ENCODE peak calls at places on chromosome 19, in eight cellular contexts. A, E, M, R, X, B, I and N are unnamed samples.

GRCh38 chr19:32603961-32604360 is 23.0 kb downstream of the PDCD5 start:
- DNase-seq in R (no peak), E (no peak), X (no peak), A (no peak), M (no peak), I (no peak), B (no peak), N (no peak)

GRCh38 chr19:7506385-7507328 is 9.2 kb upstream of the ZNF358 start:
- DNase-seq in E (peak), M (peak), X (peak), B (peak), A (peak), I (peak), R (peak), N (no peak)

GRCh38 chr19:40321566-40322270 is 26.5 kb downstream of the C19orf47 start:
- DNase-seq in X (no peak), R (no peak), B (no peak), E (no peak), A (no peak), M (no peak), I (no peak), N (no peak)

GRCh38 chr19:35565016-35565856 is 1.8 kb upstream of the ATP4A start:
- DNase-seq in B (no peak), X (peak), E (no peak), M (no peak), I (no peak), A (no peak), R (no peak), N (no peak)

GRCh38 chr19:41886761-41887710 is 4.1 kb downstream of the ARHGEF1 start:
- DNase-seq in X (no peak), M (peak), R (no peak), E (no peak), I (no peak), A (no peak), B (no peak), N (no peak)

GRCh38 chr19:41255171-41255570 is 9.0 kb upstream of the HNRNPUL1 start:
- DNase-seq in I (no peak), R (no peak), E (no peak), M (no peak), B (no peak), A (no peak), X (no peak), N (no peak)

GRCh38 chr19:32173836-32174235 is 171.6 kb upstream of the ZNF507 start:
- DNase-seq in B (no peak), M (no peak), R (no peak), I (peak), X (no peak), E (no peak), A (no peak), N (no peak)

GRCh38 chr19:29687244-29687896 is 22.1 kb downstream of the PLEKHF1 start:
- DNase-seq in X (peak), E (no peak), M (no peak), A (no peak), B (no peak), R (no peak), I (no peak), N (peak)

GRCh38 chr19:41792513-41793413 is 3.6 kb upstream of the CEACAM3 start:
- DNase-seq in R (peak), I (peak), B (peak), E (peak), X (peak), A (no peak), M (peak), N (no peak)

GRCh38 chr19:38691938-38692457 is 44.5 kb downstream of the ACTN4 start:
- DNase-seq in E (no peak), X (peak), A (no peak), I (no peak), B (peak), M (peak), R (no peak), N (no peak)

GRCh38 chr19:54172413-54172763 is 572 bp downstream of the TMC4 start:
- DNase-seq in A (no peak), E (no peak), B (no peak), M (peak), I (no peak), R (no peak), X (no peak), N (no peak)

GRCh38 chr19:42606660-42607351 is 12.1 kb upstream of the CEACAM8 start:
- DNase-seq in X (peak), M (peak), I (peak), B (peak), E (peak), A (no peak), R (peak), N (no peak)

GRCh38 chr19:34364830-34365462 is at the start of gene GPI:
- DNase-seq in I (peak), B (peak), M (peak), E (peak), A (peak), R (peak), X (peak), N (peak)

GRCh38 chr19:33683881-33684549 is 62.3 kb downstream of the CHST8 start:
- DNase-seq in X (peak), B (no peak), E (peak), R (no peak), A (no peak), I (peak), M (no peak), N (no peak)

GRCh38 chr19:19606021-19606420 is 12.5 kb downstream of the PBX4 start:
- DNase-seq in I (no peak), M (peak), B (no peak), E (no peak), A (no peak), X (peak), R (no peak), N (no peak)

GRCh38 chr19:16033721-16034120 is 42.6 kb upstream of the TPM4 start:
- DNase-seq in R (peak), B (no peak), E (no peak), I (no peak), X (no peak), A (no peak), M (no peak), N (no peak)

GRCh38 chr19:9865732-9866627 is 30.9 kb downstream of the PIN1 start:
- DNase-seq in X (no peak), E (no peak), I (no peak), R (no peak), A (no peak), M (no peak), B (no peak), N (no peak)

GRCh38 chr19:57903298-57904174 is 12.9 kb downstream of the ZNF417 start:
- DNase-seq in A (no peak), M (no peak), E (peak), B (peak), X (peak), I (no peak), R (no peak), N (no peak)

GRCh38 chr19:42324655-42325307 is 654 bp upstream of the MEGF8 start:
- DNase-seq in B (no peak), E (no peak), I (peak), M (peak), X (no peak), R (no peak), A (no peak), N (peak)

GRCh38 chr19:50873056-50873455 is at the start of gene KLK2:
- DNase-seq in X (no peak), I (no peak), M (no peak), A (no peak), B (no peak), R (no peak), E (no peak), N (no peak)

GRCh38 chr19:35344511-35345031 is 3.1 kb upstream of the FFAR1 start:
- DNase-seq in B (no peak), X (no peak), R (peak), M (no peak), E (no peak), A (no peak), I (peak), N (peak)

GRCh38 chr19:23882493-23882892 is 32.2 kb upstream of the ZNF726 start:
- DNase-seq in B (no peak), X (peak), M (peak), R (no peak), E (peak), I (no peak), A (no peak), N (no peak)

GRCh38 chr19:6667114-6667627 is 2.8 kb downstream of the TNFSF14 start:
- DNase-seq in I (no peak), E (no peak), M (no peak), X (no peak), B (no peak), R (peak), A (no peak), N (no peak)

GRCh38 chr19:16180611-16181010 is 4.6 kb upstream of the FAM32A start:
- DNase-seq in R (no peak), B (no peak), E (no peak), I (no peak), X (peak), A (no peak), M (no peak), N (no peak)

GRCh38 chr19:40223135-40223822 is 3.2 kb downstream of the CCNP start:
- DNase-seq in B (no peak), A (no peak), R (no peak), X (no peak), M (peak), I (peak), E (no peak), N (no peak)

GRCh38 chr19:6616011-6616410 is 25.1 kb upstream of the CD70 start:
- DNase-seq in R (no peak), X (no peak), M (no peak), B (no peak), E (no peak), I (no peak), A (no peak), N (no peak)

GRCh38 chr19:7912697-7913564 is 1.7 kb upstream of the TGFBR3L start:
- DNase-seq in E (no peak), M (no peak), B (no peak), I (no peak), R (no peak), A (no peak), X (no peak), N (no peak)

GRCh38 chr19:33388817-33389573 is 15.5 kb downstream of the CEBPG start:
- DNase-seq in E (no peak), B (peak), M (no peak), X (no peak), R (no peak), A (no peak), I (peak), N (peak)

GRCh38 chr19:52748336-52748950 is 13.6 kb upstream of the ZNF611 start:
- DNase-seq in A (no peak), B (peak), M (no peak), E (peak), I (no peak), X (peak), R (peak), N (peak)

GRCh38 chr19:27734496-27735220 is 1478.3 kb downstream of the UQCRFS1 start:
- DNase-seq in I (no peak), E (no peak), R (no peak), X (no peak), B (no peak), M (no peak), A (no peak), N (no peak)

GRCh38 chr19:41871573-41872383 is 5.3 kb upstream of the CD79A start:
- DNase-seq in E (no peak), M (peak), X (peak), R (no peak), A (no peak), I (no peak), B (peak), N (no peak)

GRCh38 chr19:32828139-32828538 is 41.4 kb downstream of the SLC7A9 start:
- DNase-seq in X (no peak), A (no peak), B (no peak), E (peak), R (no peak), I (no peak), M (no peak), N (no peak)

GRCh38 chr19:55333870-55334269 is 5.8 kb upstream of the KMT5C start:
- DNase-seq in R (no peak), X (no peak), E (peak), A (no peak), B (no peak), M (peak), I (no peak), N (no peak)

GRCh38 chr19:54133312-54133956 is 4.1 kb upstream of the CNOT3 start:
- DNase-seq in E (peak), B (no peak), I (peak), X (peak), M (no peak), A (no peak), R (no peak), N (no peak)

GRCh38 chr19:51441410-51442390 is 16.6 kb downstream of the SIGLEC8 start:
- DNase-seq in E (no peak), B (no peak), R (peak), A (no peak), I (no peak), M (peak), X (peak), N (no peak)

GRCh38 chr19:10420444-10421239 is at the start of gene PDE4A:
- DNase-seq in R (peak), X (peak), B (peak), M (no peak), I (peak), E (no peak), A (no peak), N (no peak)

GRCh38 chr19:10835089-10835753 is 791 bp downstream of the TMED1 start:
- DNase-seq in X (no peak), A (no peak), B (no peak), I (no peak), R (peak), E (no peak), M (no peak), N (no peak)

GRCh38 chr19:51727349-51727880 is 3.6 kb upstream of the HAS1 start:
- DNase-seq in R (no peak), M (no peak), E (no peak), A (no peak), I (no peak), B (no peak), X (no peak), N (no peak)

GRCh38 chr19:37329686-37330085 is 41.2 kb upstream of the ZNF527 start:
- DNase-seq in E (peak), B (peak), X (peak), R (no peak), M (no peak), I (no peak), A (no peak), N (no peak)
- TF ChIP-seq EP300 in E (no peak), B (peak), X (no peak), R (no peak), M (no peak), I (no peak), A (no peak), N (no peak)

GRCh38 chr19:4689403-4689802 is 19.3 kb upstream of the MYDGF start:
- DNase-seq in B (no peak), X (no peak), E (no peak), A (no peak), I (no peak), M (no peak), R (no peak), N (no peak)
- H3K4me3 ChIP-seq in B (no peak), X (no peak), E (no peak), A (no peak), I (no peak), M (no peak), R (no peak), N (no peak)

GRCh38 chr19:1466461-1467227 is 12.4 kb downstream of the C19orf25 start:
- DNase-seq in M (no peak), B (no peak), R (no peak), E (no peak), X (no peak), A (no peak), I (peak), N (no peak)

GRCh38 chr19:1467512-1468273 is 11.3 kb downstream of the C19orf25 start:
- DNase-seq in I (peak), R (no peak), A (no peak), B (no peak), X (no peak), E (no peak), M (no peak), N (peak)

GRCh38 chr19:1467228-1467511 is 11.8 kb downstream of the C19orf25 start:
- DNase-seq in X (no peak), B (no peak), R (no peak), E (no peak), A (no peak), M (no peak), I (no peak), N (no peak)

GRCh38 chr19:1466018-1466460 is 13.0 kb downstream of the C19orf25 start:
- DNase-seq in E (no peak), X (no peak), R (no peak), M (no peak), A (no peak), I (peak), B (no peak), N (no peak)

GRCh38 chr19:1465191-1466016 is 13.6 kb downstream of the C19orf25 start:
- DNase-seq in E (no peak), R (no peak), A (no peak), B (no peak), X (no peak), M (peak), I (peak), N (no peak)
- TF ChIP-seq CTCF in E (no peak), R (no peak), A (peak), B (no peak), X (no peak), M (peak), I (peak), N (no peak)

GRCh38 chr19:12065100-12065538 is 588 bp downstream of the ZNF844 start:
- DNase-seq in A (no peak), E (no peak), M (peak), X (no peak), I (peak), B (no peak), R (no peak), N (peak)
- TF ChIP-seq EP300 in A (no peak), E (no peak), M (no peak), X (no peak), I (no peak), B (no peak), R (no peak), N (no peak)

GRCh38 chr19:49549045-49549444 is 21.2 kb downstream of the RCN3 start:
- DNase-seq in B (no peak), M (peak), X (no peak), E (no peak), A (no peak), I (no peak), R (no peak), N (no peak)
- H3K4me3 ChIP-seq in B (no peak), M (no peak), X (no peak), E (no peak), A (no peak), I (no peak), R (no peak), N (no peak)

GRCh38 chr19:5228490-5228889 is 112.1 kb downstream of the PTPRS start:
- DNase-seq in I (no peak), E (no peak), X (no peak), A (no peak), M (no peak), R (no peak), B (no peak), N (no peak)

GRCh38 chr19:5222821-5223321 is 117.7 kb downstream of the PTPRS start:
- DNase-seq in A (no peak), I (no peak), R (no peak), E (no peak), X (no peak), B (no peak), M (no peak), N (no peak)

GRCh38 chr19:5228932-5229777 is 111.5 kb downstream of the PTPRS start:
- DNase-seq in A (no peak), X (peak), M (no peak), I (no peak), R (peak), E (no peak), B (no peak), N (peak)

GRCh38 chr19:5224480-5224879 is 116.1 kb downstream of the PTPRS start:
- DNase-seq in I (no peak), R (no peak), M (no peak), B (no peak), X (no peak), E (no peak), A (no peak), N (no peak)

GRCh38 chr19:5225486-5226345 is 114.9 kb downstream of the PTPRS start:
- DNase-seq in M (no peak), B (peak), X (no peak), A (no peak), I (peak), E (peak), R (peak), N (no peak)
- TF ChIP-seq CTCF in M (peak), B (peak), X (peak), A (peak), I (peak), E (peak), R (peak), N (no peak)

DNA sequence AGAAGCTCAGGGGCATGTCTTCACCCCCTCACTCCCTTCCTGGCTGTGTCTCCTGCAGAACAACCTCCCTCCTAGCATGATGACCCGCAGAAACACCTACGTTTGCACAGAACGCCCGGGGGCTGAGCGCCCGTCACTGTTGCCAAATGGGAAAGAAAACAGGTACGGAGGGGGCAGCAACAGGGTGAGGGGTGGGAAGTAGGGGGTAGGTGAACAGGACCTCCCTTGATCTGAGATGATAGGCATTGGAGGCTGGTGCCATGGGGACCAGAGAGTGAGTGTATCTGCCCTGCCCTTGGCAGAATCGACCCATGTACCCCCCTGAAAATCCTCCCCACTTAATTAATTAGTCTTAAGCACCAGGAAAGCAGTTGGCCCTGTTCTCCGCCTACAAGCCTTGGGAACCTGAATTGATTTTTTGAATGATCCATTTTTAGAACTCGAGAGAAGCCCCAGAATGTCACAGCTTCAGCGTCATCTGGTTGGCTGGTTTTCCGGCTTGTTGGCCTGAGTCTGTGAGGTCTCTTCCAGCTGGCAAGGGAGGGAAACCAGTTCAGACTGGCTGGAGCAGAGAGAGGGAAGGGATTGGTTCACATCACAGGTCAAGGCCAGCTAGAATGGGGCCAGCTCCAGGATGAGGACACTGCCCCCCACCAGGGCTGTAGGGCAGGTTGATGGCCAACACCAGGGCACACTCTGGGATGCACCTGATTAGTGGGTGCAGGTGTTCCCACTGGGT is 28.2 kb downstream of the CKM start:
- DNase-seq in I (no peak), R (no peak), M (no peak), A (no peak), X (no peak), E (no peak), B (no peak), N (peak)
- TF ChIP-seq EP300 in I (no peak), R (no peak), M (no peak), A (no peak), X (no peak), E (no peak), B (no peak), N (no peak)

DNA sequence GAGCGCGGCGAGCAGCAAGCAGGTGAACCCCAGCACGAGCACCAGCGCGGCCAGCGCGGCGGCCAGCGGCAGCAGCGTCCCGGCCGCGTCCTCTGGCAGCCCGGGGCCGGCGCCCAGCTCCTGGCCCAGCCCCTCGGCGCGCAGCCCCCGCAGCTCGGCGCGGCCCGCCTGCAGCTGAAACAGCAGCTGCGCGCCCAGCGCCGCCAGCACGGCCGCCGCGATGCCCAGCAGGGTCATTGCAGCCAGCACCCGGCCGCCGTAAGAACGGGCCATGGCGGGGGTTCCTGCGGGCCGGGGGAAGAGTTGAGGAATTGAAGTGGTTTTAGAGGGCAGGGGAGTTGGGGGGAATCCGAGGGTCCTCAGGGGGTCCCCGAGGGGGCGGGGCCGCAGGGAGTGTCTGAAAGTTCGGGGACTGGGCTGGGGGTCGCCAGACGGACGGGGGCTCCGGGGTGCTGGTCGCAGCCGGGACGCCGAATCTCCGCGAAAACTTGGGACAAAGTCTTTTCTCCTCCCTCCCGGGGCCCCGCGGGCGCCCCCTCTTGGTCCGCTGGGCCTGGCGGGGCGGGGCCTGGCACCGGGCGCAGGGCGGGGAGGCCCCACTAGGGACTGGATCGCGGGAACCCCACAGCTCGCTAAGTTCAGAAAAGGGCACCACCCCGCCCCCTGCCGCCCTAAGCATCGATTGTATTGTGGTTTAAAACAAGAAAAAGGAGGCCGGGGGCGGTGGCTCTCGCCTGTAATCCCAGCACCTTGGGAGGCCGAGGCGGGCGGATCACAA is at the start of gene TMEM221:
- DNase-seq in I (peak), A (peak), E (no peak), R (peak), X (peak), M (peak), B (peak), N (peak)
- H3K4me3 ChIP-seq in I (peak), A (peak), E (peak), R (peak), X (peak), M (peak), B (peak), N (peak)

GRCh38 chr19:44003461-44004134 is 841 bp downstream of the ZNF230 start:
- DNase-seq in I (peak), A (no peak), B (no peak), M (peak), R (peak), E (peak), X (no peak), N (peak)
- TF ChIP-seq CTCF in I (no peak), A (no peak), B (no peak), M (no peak), R (no peak), E (no peak), X (no peak), N (no peak)